ENCODE peak calls at places on chromosomes 16 and 17, in six cellular contexts. A is left ventricle myocardium inferior; C is CD8-positive, alpha-beta memory T cell; I is WERI-Rb-1; T is testis; F is CD8-positive, alpha-beta T cell. H is an unnamed sample.

GRCh38 chr17:22090263-22090935 is 398.1 kb downstream of the KCNJ18 start:
- DNase-seq in A (no peak), C (no peak), I (no peak), T (peak; percentile 51), F (no peak), H (no peak)

GRCh38 chr17:79678091-79678731 is 52.5 kb upstream of the ENPP7 start:
- DNase-seq in A (no peak), C (no peak), I (no peak), T (no peak), F (no peak), H (no peak)

GRCh38 chr17:16304832-16305231 is 48.4 kb downstream of the CENPV start:
- DNase-seq in A (no peak), C (no peak), I (peak; percentile 47), T (no peak), F (peak; percentile 6), H (no peak)

GRCh38 chr16:86798247-86799041 is 220.1 kb downstream of the FOXL1 start:
- DNase-seq in A (no peak), C (no peak), I (no peak), T (no peak), F (no peak), H (peak; percentile 78)

GRCh38 chr17:13346996-13347762 is 254.6 kb downstream of the HS3ST3A1 start:
- DNase-seq in A (no peak), C (no peak), I (no peak), T (no peak), F (no peak), H (no peak)

GRCh38 chr16:57413301-57413730 is 8.7 kb downstream of the CCL17 start:
- DNase-seq in A (no peak), C (no peak), I (no peak), T (no peak), F (no peak), H (no peak)

GRCh38 chr16:51731160-51731559 is 580.1 kb upstream of the SALL1 start:
- DNase-seq in A (no peak), C (no peak), I (no peak), T (no peak), F (no peak), H (no peak)

GRCh38 chr16:55037051-55037450 is 106.4 kb downstream of the IRX5 start:
- DNase-seq in A (no peak), C (no peak), I (no peak), T (no peak), F (no peak), H (no peak)

GRCh38 chr17:50425682-50426471 is at the start of gene ACSF2:
- DNase-seq in A (peak; percentile 76), C (peak; percentile 60), I (peak; percentile 66), T (peak; percentile 79), F (peak; percentile 67), H (peak; percentile 72)

GRCh38 chr17:81250286-81251090 is 11.4 kb downstream of the NDUFAF8 start:
- DNase-seq in A (no peak), C (no peak), I (no peak), T (no peak), F (no peak), H (no peak)

GRCh38 chr17:77365584-77366186 is 224.9 kb downstream of the SEC14L1 start:
- DNase-seq in A (peak; percentile 64), C (no peak), I (no peak), T (peak; percentile 60), F (peak; percentile 33), H (peak; percentile 92)

GRCh38 chr17:83151442-83152220 is 72.2 kb downstream of the METRNL start:
- DNase-seq in A (no peak), C (no peak), I (no peak), T (peak; percentile 23), F (no peak), H (peak; percentile 14)

GRCh38 chr16:380837-381787 is 666 bp downstream of the PGAP6 start:
- DNase-seq in A (no peak), C (no peak), I (no peak), T (no peak), F (peak; percentile 36), H (no peak)

GRCh38 chr17:27559506-27559931 is 71.5 kb upstream of the LGALS9 start:
- DNase-seq in A (no peak), C (no peak), I (no peak), T (peak; percentile 25), F (no peak), H (no peak)

GRCh38 chr17:36861531-36861930 is 75.7 kb upstream of the LHX1 start:
- DNase-seq in A (no peak), C (no peak), I (no peak), T (no peak), F (no peak), H (no peak)

GRCh38 chr17:38709864-38710602 is 5.0 kb downstream of the MLLT6 start:
- DNase-seq in A (no peak), C (no peak), I (peak; percentile 67), T (no peak), F (no peak), H (no peak)

GRCh38 chr16:6667393-6667792 is 665.3 kb upstream of the RBFOX1 start:
- DNase-seq in A (no peak), C (no peak), I (no peak), T (no peak), F (no peak), H (no peak)

GRCh38 chr16:31223044-31223443 is 6.1 kb upstream of the PYDC1 start:
- DNase-seq in A (no peak), C (no peak), I (no peak), T (no peak), F (no peak), H (no peak)

GRCh38 chr17:67372751-67373150 is 4.3 kb upstream of the PITPNC1 start:
- DNase-seq in A (no peak), C (no peak), I (no peak), T (no peak), F (no peak), H (no peak)

GRCh38 chr17:37725601-37726146 is 19.2 kb downstream of the HNF1B start:
- DNase-seq in A (no peak), C (no peak), I (peak; percentile 78), T (no peak), F (no peak), H (no peak)

DNA sequence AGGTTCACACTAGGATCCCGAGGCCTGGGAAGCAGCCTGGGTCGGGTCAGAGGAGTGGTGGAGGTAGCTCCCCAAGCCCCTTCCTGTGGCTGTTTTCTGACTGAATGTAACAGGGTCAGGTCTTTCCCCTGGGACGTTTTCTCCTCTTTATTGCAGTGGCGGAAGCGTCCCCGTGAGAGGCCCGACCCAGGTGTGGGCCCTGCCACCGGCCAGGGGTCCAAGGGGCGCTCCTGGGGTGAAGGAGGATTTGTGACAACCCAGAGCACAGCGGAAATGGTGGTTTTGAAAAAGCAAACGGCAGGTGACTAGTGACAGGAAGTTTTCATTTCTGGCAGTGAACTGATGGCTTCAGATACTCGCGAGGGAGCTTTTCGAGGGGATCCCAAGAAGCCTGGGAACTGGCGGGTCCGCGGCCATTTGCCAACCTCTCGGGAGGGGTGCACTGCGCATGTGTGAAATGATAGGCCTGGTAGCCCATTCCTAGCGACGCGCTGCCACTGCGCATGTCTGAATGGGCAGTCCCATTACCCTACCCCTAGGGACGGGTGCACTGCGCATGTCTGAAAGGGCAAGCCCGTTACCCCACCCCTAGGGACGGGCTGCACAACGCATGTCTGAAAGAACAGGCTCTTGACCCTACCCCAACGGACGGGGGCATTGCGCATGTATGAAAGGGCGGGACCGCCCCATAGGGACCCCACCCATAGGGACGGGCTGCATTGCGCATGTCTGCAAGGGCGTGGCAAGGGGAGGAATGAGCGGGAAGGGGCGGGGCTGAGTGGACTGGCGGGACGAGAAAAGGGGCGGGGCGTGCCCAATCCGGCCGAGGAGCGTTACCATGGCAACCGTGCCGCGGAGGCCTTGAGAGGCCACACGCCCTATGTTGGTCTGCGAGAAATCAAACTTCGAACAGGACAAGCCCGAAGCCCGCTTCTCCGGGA is 1747.9 kb downstream of the TP53TG3F start:
- DNase-seq in A (no peak), C (no peak), I (no peak), T (peak; percentile 90), F (no peak), H (no peak)
- H3K9me3 ChIP-seq in A (no peaks in the 10 kb centered on the region), C (no peaks in the 10 kb centered on the region), I (no peaks in the 10 kb centered on the region), T (no peaks in the 10 kb centered on the region), F (no peaks in the 10 kb centered on the region), H (peaks cover 7% of the 10 kb centered on the region)

GRCh38 chr16:5415123-5415522 is 317.5 kb upstream of the EEF2KMT start:
- DNase-seq in A (no peak), C (no peak), I (peak; percentile 16), T (no peak), F (no peak), H (no peak)

GRCh38 chr16:5412721-5413120 is 315.1 kb upstream of the EEF2KMT start:
- DNase-seq in A (no peak), C (no peak), I (peak; percentile 61), T (no peak), F (no peak), H (no peak)

DNA sequence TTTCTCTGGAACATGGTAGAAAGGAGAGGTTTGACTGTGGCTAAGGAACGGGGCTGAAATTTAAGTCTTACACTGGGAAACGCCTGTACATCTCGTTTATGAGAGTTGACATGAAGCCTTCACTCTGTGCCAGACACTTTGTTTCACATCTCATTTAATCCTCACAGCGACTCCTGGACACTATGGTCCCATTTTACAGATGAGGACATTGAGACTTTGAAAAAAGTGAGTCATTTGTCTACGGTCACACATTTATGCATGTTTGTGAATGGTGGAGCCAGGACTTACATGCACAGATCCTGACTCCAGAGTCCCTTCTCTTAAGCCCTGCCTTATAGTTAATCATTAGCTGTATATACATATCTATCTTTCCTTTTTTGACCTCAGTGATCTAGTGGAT is 318.4 kb upstream of the EEF2KMT start:
- DNase-seq in A (no peak), C (no peak), I (no peak), T (no peak), F (no peak), H (no peak)
- H3K9me3 ChIP-seq in A (peaks cover 6% of the 10 kb centered on the region), C (no peaks in the 10 kb centered on the region), I (no peaks in the 10 kb centered on the region), T (no peaks in the 10 kb centered on the region), F (no peaks in the 10 kb centered on the region), H (no peaks in the 10 kb centered on the region)

GRCh38 chr17:73282629-73283028 is 20.9 kb upstream of the CPSF4L start:
- DNase-seq in A (no peak), C (no peak), I (peak; percentile 60), T (no peak), F (no peak), H (no peak)

GRCh38 chr17:73283250-73283649 is 21.6 kb upstream of the CPSF4L start:
- DNase-seq in A (no peak), C (no peak), I (no peak), T (no peak), F (no peak), H (no peak)

GRCh38 chr17:73283841-73284282 is 22.2 kb upstream of the CPSF4L start:
- DNase-seq in A (no peak), C (no peak), I (peak; percentile 76), T (peak; percentile 84), F (no peak), H (no peak)

GRCh38 chr17:73280191-73280590 is 18.5 kb upstream of the CPSF4L start:
- DNase-seq in A (no peak), C (no peak), I (no peak), T (no peak), F (no peak), H (no peak)

DNA sequence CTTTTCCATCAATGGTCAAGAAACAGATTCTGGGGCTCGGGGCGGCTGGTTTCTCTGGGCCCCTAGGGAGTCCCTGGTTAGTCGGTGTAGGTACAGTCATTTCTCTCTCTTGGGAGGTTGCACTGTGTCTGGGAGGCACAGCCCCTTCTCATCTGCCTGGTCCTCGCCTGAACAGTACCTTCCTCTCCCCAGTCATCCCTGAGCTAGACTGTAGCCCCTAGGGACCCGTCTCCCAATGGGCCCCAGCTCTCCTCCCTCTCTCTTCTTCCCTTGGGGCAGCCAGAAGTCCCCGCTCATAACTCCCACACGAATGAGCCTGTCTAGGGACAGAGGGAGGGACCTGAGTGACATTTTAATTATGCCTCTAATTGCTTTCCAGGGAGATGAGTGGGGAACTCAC is 20.2 kb upstream of the CPSF4L start:
- DNase-seq in A (no peak), C (no peak), I (no peak), T (no peak), F (no peak), H (no peak)
- H3K9me3 ChIP-seq in A (no peaks in the 10 kb centered on the region), C (no peaks in the 10 kb centered on the region), I (no peaks in the 10 kb centered on the region), T (no peaks in the 10 kb centered on the region), F (no peaks in the 10 kb centered on the region), H (no peaks in the 10 kb centered on the region)

GRCh38 chr17:61583660-61584264 is 7.3 kb downstream of the NACA2 start:
- DNase-seq in A (no peak), C (no peak), I (no peak), T (no peak), F (no peak), H (no peak)
- H3K9me3 ChIP-seq in A (no peaks in the 10 kb centered on the region), C (no peaks in the 10 kb centered on the region), I (no peaks in the 10 kb centered on the region), T (no peaks in the 10 kb centered on the region), F (no peaks in the 10 kb centered on the region), H (no peaks in the 10 kb centered on the region)